ENCODE peak calls at places on chromosome 15, in five cellular contexts. F, I, V, N and L are unnamed samples. For H3K4me1, the result is how much of the 10 kb centered on the place peaks cover.

GRCh38 chr15:42060797-42061196 is 33.6 kb downstream of the PLA2G4D start:
- DNase-seq in F (no peak), N (no peak), I (no peak), V (no peak), L (no peak)

GRCh38 chr15:57527382-57528091 is 64.2 kb upstream of the MYZAP start:
- DNase-seq in F (peak), N (peak), I (peak), V (peak), L (peak)

GRCh38 chr15:101039461-101039860 is 120.3 kb downstream of the LRRK1 start:
- DNase-seq in N (no peak), F (no peak), V (peak), I (peak), L (peak)

GRCh38 chr15:20358066-20358780 is 183.4 kb downstream of the GOLGA6L6 start:
- DNase-seq in I (no peak), F (no peak), V (peak), N (no peak), L (no peak)

GRCh38 chr15:101684384-101684783 is 32.2 kb upstream of the TM2D3 start:
- DNase-seq in N (no peak), F (no peak), I (peak), V (no peak), L (peak)

GRCh38 chr15:100863406-100864198 is 16.0 kb upstream of the ALDH1A3 start:
- DNase-seq in N (no peak), V (no peak), F (no peak), I (peak), L (peak)

GRCh38 chr15:58115692-58116091 is 22.5 kb upstream of the AQP9 start:
- DNase-seq in F (no peak), V (no peak), I (no peak), N (no peak), L (peak)

GRCh38 chr15:71737761-71738160 is 72.6 kb upstream of the NR2E3 start:
- DNase-seq in V (no peak), N (no peak), I (no peak), F (no peak), L (no peak)

GRCh38 chr15:100663066-100663465 is 60.7 kb downstream of the ASB7 start:
- DNase-seq in F (peak), N (peak), I (no peak), V (peak), L (no peak)

GRCh38 chr15:98397411-98397810 is 250.9 kb upstream of the IGF1R start:
- DNase-seq in N (no peak), I (no peak), V (no peak), F (no peak), L (no peak)

GRCh38 chr15:57421540-57421939 is 45.2 kb downstream of the CGNL1 start:
- DNase-seq in F (no peak), I (no peak), V (no peak), N (peak), L (no peak)

GRCh38 chr15:71742964-71743363 is 67.4 kb upstream of the NR2E3 start:
- DNase-seq in N (no peak), I (no peak), F (no peak), V (no peak), L (no peak)

GRCh38 chr15:57330619-57331018 is 45.7 kb upstream of the CGNL1 start:
- DNase-seq in F (no peak), N (no peak), V (no peak), I (peak), L (no peak)

GRCh38 chr15:47185222-47185800 is 532.0 kb upstream of the SEMA6D start:
- DNase-seq in I (peak), N (no peak), F (no peak), V (no peak), L (peak)

GRCh38 chr15:57861039-57861638 is 154.6 kb downstream of the POLR2M start:
- DNase-seq in I (peak), N (no peak), F (peak), V (no peak), L (peak)

GRCh38 chr15:25391971-25392733 is 46.7 kb downstream of the UBE3A start:
- DNase-seq in F (no peak), V (no peak), N (no peak), I (peak), L (peak)

GRCh38 chr15:31237042-31237324 is 89.7 kb upstream of the KLF13 start:
- DNase-seq in V (no peak), F (no peak), I (no peak), N (no peak), L (no peak)

GRCh38 chr15:51100785-51101489 is 6.2 kb upstream of the TNFAIP8L3 start:
- DNase-seq in V (no peak), I (no peak), F (no peak), N (no peak), L (no peak)

GRCh38 chr15:67013696-67014095 is 51.7 kb upstream of the SMAD3 start:
- DNase-seq in I (peak), N (peak), V (peak), F (peak), L (peak)

GRCh38 chr15:42992626-42993025 is 72.0 kb upstream of the TTBK2 start:
- DNase-seq in V (no peak), F (no peak), I (no peak), N (no peak), L (peak)

GRCh38 chr15:85826756-85827515 is 32.2 kb upstream of the KLHL25 start:
- DNase-seq in N (no peak), V (no peak), I (peak), F (no peak), L (no peak)

GRCh38 chr15:70573121-70573850 is 190.1 kb downstream of the UACA start:
- DNase-seq in N (no peak), V (no peak), I (no peak), F (no peak), L (no peak)

GRCh38 chr15:70578196-70578595 is 185.2 kb downstream of the UACA start:
- DNase-seq in V (no peak), N (no peak), I (no peak), F (no peak), L (no peak)

GRCh38 chr15:70576276-70576675 is 187.1 kb downstream of the UACA start:
- DNase-seq in N (no peak), V (no peak), I (no peak), F (no peak), L (no peak)

GRCh38 chr15:70576683-70577082 is 186.7 kb downstream of the UACA start:
- DNase-seq in V (no peak), F (no peak), N (no peak), I (no peak), L (peak)

GRCh38 chr15:70575251-70576227 is 187.8 kb downstream of the UACA start:
- DNase-seq in V (no peak), I (no peak), F (no peak), N (no peak), L (no peak)
- H3K18ac ChIP-seq in V (no peak), I (no peak), F (no peak), N (no peak), L (no peak)

DNA sequence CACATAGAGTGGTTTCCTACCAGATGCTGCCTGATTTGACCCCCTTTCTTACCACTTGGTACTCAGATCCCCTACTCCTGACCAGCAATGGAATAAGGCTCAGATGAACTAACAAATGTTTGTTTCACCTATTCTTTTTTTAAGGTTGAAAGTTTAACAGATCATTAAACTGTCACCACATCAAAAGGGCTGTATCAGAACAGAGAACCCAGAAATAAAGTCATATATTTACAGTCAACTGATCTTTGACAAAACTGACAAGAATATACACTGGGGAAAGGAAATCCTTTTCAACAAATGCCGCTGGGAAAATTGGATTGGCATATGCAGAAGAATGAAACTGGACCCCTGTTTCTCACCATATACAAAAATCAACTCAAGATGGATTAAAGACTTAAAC is 56.0 kb downstream of the GPR176 start:
- DNase-seq in N (no peak), I (no peak), F (no peak), V (no peak), L (no peak)
- H3K4me1 ChIP-seq in N (under half), I (under half), F (under half), V (under half), L (under half)

DNA sequence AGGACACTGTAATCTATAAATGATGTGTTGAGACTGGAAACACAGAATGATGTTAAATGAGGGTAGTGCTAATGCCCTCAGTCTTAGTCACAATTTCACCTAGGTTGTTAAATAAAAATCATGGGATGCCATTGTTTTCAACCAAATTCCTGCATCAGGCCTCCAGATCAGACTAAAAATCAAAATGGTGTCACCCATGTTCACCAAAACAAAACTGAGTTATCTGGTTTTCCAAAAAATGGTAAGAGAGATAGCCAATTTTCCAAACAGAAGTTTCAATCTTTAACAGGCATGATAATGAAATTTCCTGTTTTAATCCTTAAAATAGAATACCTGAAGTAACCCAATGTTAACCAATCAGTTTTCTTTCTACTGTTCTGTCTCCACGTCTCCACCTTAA is 2.2 kb upstream of the PIAS1 start:
- DNase-seq in N (no peak), F (no peak), V (no peak), I (no peak), L (no peak)
- H2AFZ ChIP-seq in N (no peak), F (no peak), V (no peak), I (no peak), L (no peak)

DNA sequence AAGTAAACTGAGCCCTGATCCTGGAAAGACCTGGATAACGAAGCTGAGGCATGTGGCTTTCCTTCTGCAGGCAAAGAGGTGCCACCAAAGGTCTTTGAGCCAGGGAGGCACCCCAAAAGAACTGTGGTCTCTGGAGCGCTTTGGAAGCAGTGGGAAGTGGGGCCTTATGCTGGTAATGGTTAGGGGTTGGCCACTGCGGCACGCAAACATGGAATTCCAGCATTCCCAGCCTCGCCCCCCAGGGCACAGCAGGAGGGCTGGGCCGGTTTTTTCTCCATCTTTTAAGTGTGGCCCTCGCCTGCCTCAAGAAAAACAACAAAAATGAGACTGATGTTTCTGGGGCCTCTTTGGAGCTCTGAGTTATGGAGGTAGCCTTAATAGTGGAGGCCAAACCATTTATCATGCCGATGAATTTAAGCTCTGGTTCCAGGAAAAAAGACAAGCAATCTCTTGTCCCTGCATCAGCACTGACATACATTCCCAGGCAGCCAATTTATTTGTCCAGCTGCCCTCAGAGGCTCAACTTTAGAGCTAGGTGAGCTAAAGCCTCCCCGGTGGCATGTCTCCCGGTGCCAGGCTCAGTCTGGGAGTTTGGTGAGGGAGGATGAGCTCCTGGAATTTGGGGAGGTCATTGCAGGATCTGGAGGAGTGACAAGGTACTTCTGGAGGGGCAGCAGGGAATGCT is 109.0 kb downstream of the TLE3 start:
- DNase-seq in I (no peak), V (no peak), N (no peak), F (no peak), L (no peak)
- H3K18ac ChIP-seq in I (no peak), V (no peak), N (no peak), F (no peak), L (no peak)

GRCh38 chr15:60418095-60418494 is 20.3 kb upstream of the ANXA2 start:
- DNase-seq in V (no peak), F (no peak), N (no peak), I (no peak), L (no peak)
- H3K4me1 ChIP-seq in V (under half), F (under half), N (under half), I (under half), L (under half)

GRCh38 chr15:56211960-56212550 is 31.6 kb downstream of the RFX7 start:
- DNase-seq in V (no peak), F (no peak), N (no peak), I (no peak), L (no peak)
- H2AFZ ChIP-seq in V (no peak), F (no peak), N (no peak), I (no peak), L (no peak)

GRCh38 chr15:75672646-75673425 is 25.1 kb downstream of the SNX33 start:
- DNase-seq in F (no peak), I (peak), N (no peak), V (no peak), L (peak)
- H3K18ac ChIP-seq in F (peak), I (peak), N (no peak), V (peak), L (peak)

DNA sequence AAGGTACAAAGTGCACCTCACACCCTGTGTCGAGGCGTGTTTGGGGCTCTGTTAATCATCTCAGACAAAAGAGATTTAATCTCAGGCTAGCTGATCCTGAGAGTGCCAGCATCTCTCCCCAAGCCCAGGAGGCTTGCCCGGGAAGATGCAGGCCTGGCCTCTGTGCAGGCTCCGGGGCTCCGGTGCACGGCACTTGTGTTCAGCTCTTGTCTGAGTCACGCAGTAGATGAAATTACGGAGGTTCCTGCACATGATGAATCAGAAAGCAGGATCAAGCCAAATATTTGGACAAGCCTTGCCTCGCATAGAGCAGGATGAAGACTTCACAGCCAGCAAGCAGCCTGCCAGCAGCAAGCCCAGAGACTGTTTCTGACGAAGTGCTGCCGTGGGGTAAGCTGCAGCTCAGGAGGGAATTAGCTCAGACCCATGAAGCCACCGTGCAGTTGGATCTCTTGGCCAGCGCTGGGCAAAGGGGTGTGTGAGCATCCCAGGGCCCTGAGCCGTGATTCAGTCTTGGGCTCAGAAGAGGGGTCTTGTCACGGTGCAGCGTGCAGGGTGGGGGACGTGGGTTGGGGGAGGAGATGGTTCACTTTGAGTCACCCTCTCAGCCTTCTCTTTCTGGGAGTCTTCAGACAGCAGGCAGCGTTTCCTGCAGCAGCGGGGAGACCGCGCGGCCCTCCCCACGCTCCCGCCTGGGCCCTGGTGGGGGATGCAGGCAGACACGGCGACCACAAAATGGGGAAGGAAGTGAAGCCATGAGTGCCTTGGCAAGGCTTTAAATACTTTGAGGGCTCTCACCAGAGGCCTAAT is 89.2 kb upstream of the MEF2A start:
- DNase-seq in V (no peak), F (no peak), N (no peak), I (peak), L (peak)
- H3K4me1 ChIP-seq in V (under half), F (under half), N (under half), I (under half), L (under half)

DNA sequence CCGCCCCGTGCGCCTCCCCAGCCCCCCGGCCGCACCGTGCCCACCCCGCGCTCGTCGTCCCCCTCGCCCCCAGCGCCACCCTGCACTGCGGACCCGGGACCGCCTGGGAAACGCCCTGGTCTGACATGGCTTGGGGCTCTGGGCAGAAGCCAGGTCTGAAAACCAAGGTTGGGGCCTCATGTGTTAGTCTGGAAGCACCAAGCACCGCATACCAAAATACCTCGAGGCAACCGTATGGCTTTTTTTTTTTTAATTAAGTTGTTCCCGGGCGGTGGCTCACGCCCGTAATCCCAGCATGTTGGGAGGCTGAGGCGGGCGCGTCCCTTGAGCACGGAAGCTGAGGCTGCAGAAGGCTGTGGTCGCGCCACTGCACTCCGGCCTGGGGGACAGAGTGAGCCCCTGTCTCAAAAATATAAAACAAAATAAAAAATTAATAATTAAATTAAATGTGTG is 91.5 kb upstream of the CHD2 start:
- DNase-seq in F (no peak), I (peak), N (no peak), V (no peak), L (peak)
- H2AFZ ChIP-seq in F (peak), I (peak), N (no peak), V (no peak), L (no peak)